ENCODE peak calls at places on chromosomes 5 and 9, in six cellular contexts. A is psoas muscle, N is lung, Z is heart left ventricle, R is cardiac muscle cell, T is ascending aorta. F is an unnamed sample. For H3K36me3, the result is how much of the 10 kb centered on the place peaks cover.

GRCh38 chr9:131255731-131256197 is 20.5 kb downstream of the FAM78A start:
- DNase-seq in A (no peak), N (no peak), Z (peak), R (no peak), T (no peak), F (no peak)

GRCh38 chr5:106269252-106269843 is 1401.4 kb downstream of the EFNA5 start:
- DNase-seq in A (no peak), N (no peak), Z (no peak), R (peak), T (no peak), F (no peak)

GRCh38 chr5:84372066-84372700 is 12.5 kb downstream of the EDIL3 start:
- DNase-seq in A (no peak), N (no peak), Z (no peak), R (no peak), T (no peak), F (no peak)

GRCh38 chr5:4700082-4700481 is 440.0 kb upstream of the ADAMTS16 start:
- DNase-seq in A (peak), N (peak), Z (peak), R (peak), T (no peak), F (peak)

GRCh38 chr9:37529111-37529510 is 43.4 kb downstream of the POLR1E start:
- DNase-seq in A (no peak), N (no peak), Z (no peak), R (no peak), T (no peak), F (peak)

GRCh38 chr5:169746147-169746694 is 109.1 kb downstream of the DOCK2 start:
- DNase-seq in A (no peak), N (no peak), Z (no peak), R (peak), T (no peak), F (no peak)

GRCh38 chr9:22100626-22101025 is 91.5 kb upstream of the CDKN2B start:
- DNase-seq in A (no peak), N (no peak), Z (no peak), R (no peak), T (no peak), F (no peak)

GRCh38 chr5:65481171-65481575 is 547 bp downstream of the ADAMTS6 start:
- DNase-seq in A (no peak), N (no peak), Z (no peak), R (peak), T (no peak), F (no peak)

GRCh38 chr9:14219865-14220655 is 93.9 kb downstream of the NFIB start:
- DNase-seq in A (no peak), N (no peak), Z (no peak), R (no peak), T (no peak), F (no peak)

GRCh38 chr9:109118802-109119438 is 827 bp downstream of the TMEM245 start:
- DNase-seq in A (no peak), N (peak), Z (no peak), R (peak), T (no peak), F (no peak)

GRCh38 chr5:181246276-181247050 is 2.8 kb upstream of the RACK1 start:
- DNase-seq in A (peak), N (peak), Z (peak), R (peak), T (peak), F (peak)

GRCh38 chr5:148214665-148215064 is 11.8 kb downstream of the SPINK6 start:
- DNase-seq in A (no peak), N (no peak), Z (no peak), R (no peak), T (no peak), F (no peak)

GRCh38 chr9:86445636-86446035 is 91.4 kb upstream of the TUT7 start:
- DNase-seq in A (no peak), N (no peak), Z (no peak), R (no peak), T (no peak), F (no peak)

GRCh38 chr5:179487145-179487544 is 63.2 kb upstream of the RUFY1 start:
- DNase-seq in A (no peak), N (no peak), Z (no peak), R (no peak), T (no peak), F (no peak)

GRCh38 chr5:40514986-40515385 is 164.7 kb upstream of the PTGER4 start:
- DNase-seq in A (no peak), N (no peak), Z (no peak), R (no peak), T (no peak), F (no peak)

GRCh38 chr5:172380992-172381643 is 73.2 kb downstream of the SH3PXD2B start:
- DNase-seq in A (peak), N (no peak), Z (peak), R (no peak), T (peak), F (peak)

GRCh38 chr9:109590945-109591344 is 92.8 kb upstream of the PTPN3 start:
- DNase-seq in A (no peak), N (no peak), Z (peak), R (no peak), T (peak), F (peak)

GRCh38 chr5:163867324-163867723 is 361.9 kb downstream of the MAT2B start:
- DNase-seq in A (no peak), N (no peak), Z (no peak), R (no peak), T (no peak), F (no peak)

GRCh38 chr9:134536931-134537330 is 104.7 kb upstream of the COL5A1 start:
- DNase-seq in A (no peak), N (no peak), Z (no peak), R (no peak), T (no peak), F (no peak)

GRCh38 chr5:134139377-134139851 is 24.9 kb downstream of the TCF7 start:
- DNase-seq in A (no peak), N (no peak), Z (no peak), R (no peak), T (no peak), F (no peak)

GRCh38 chr9:12224449-12224848 is 468.7 kb upstream of the TYRP1 start:
- DNase-seq in A (no peak), N (no peak), Z (no peak), R (no peak), T (no peak), F (no peak)

GRCh38 chr9:129176786-129177442 is 1.1 kb downstream of the IER5L start:
- DNase-seq in A (peak), N (peak), Z (peak), R (peak), T (no peak), F (no peak)

GRCh38 chr5:4330327-4330726 is 734.7 kb downstream of the IRX1 start:
- DNase-seq in A (no peak), N (no peak), Z (no peak), R (no peak), T (no peak), F (no peak)

GRCh38 chr5:68371607-68372006 is 156.1 kb downstream of the PIK3R1 start:
- DNase-seq in A (no peak), N (no peak), Z (no peak), R (no peak), T (no peak), F (no peak)

GRCh38 chr9:132237481-132237880 is 75.6 kb downstream of the NTNG2 start:
- DNase-seq in A (no peak), N (no peak), Z (peak), R (no peak), T (no peak), F (no peak)

GRCh38 chr5:175800656-175801081 is 70.7 kb upstream of the CPLX2 start:
- DNase-seq in A (no peak), N (no peak), Z (no peak), R (no peak), T (no peak), F (no peak)

GRCh38 chr9:36872641-36873040 is 161.4 kb downstream of the PAX5 start:
- DNase-seq in A (no peak), N (no peak), Z (no peak), R (no peak), T (no peak), F (no peak)

GRCh38 chr9:132412089-132412488 is 2.1 kb downstream of the CFAP77 start:
- DNase-seq in A (no peak), N (no peak), Z (no peak), R (peak), T (no peak), F (no peak)

GRCh38 chr5:112023766-112024165 is 266.8 kb upstream of the NREP start:
- DNase-seq in A (no peak), N (no peak), Z (no peak), R (no peak), T (no peak), F (no peak)
- H3K27ac ChIP-seq in A (no peak), N (no peak), Z (no peak), R (no peak), T (no peak), F (no peak)

GRCh38 chr9:136516191-136516654 is 29.6 kb downstream of the NOTCH1 start:
- DNase-seq in A (no peak), N (no peak), Z (no peak), R (no peak), T (no peak), F (no peak)

GRCh38 chr9:136514022-136514714 is 31.3 kb upstream of the SEC16A start:
- DNase-seq in A (no peak), N (no peak), Z (no peak), R (no peak), T (no peak), F (no peak)

GRCh38 chr9:136513191-136513590 is 30.4 kb upstream of the SEC16A start:
- DNase-seq in A (no peak), N (no peak), Z (no peak), R (no peak), T (no peak), F (no peak)

GRCh38 chr9:136517012-136517743 is 28.7 kb downstream of the NOTCH1 start:
- DNase-seq in A (no peak), N (no peak), Z (no peak), R (no peak), T (no peak), F (no peak)

DNA sequence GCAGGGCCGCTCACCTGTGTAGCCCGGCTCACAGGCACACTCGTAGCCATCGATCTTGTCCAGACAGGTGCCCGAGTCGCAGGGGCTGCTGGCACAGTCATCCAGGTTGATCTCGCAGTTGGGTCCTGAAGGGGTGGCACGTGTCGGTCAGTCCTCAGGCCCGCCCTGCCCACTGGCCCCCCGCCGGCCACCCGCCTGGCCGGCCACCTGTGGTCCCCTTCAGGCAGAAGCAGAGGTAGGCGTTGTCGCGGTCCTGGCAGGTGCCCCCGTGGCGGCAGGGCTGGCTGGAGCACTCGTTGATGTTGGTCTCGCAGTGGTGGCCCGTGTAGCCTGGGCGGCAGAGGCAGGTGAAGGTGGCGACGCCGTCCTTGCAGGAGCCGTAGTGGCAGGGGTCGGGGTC is 30.6 kb downstream of the NOTCH1 start:
- DNase-seq in A (no peak), N (no peak), Z (no peak), R (no peak), T (no peak), F (no peak)
- H3K36me3 ChIP-seq in A (under half), N (under half), Z (half or more), R (under half), T (half or more), F (under half)

GRCh38 chr9:75467141-75467540 is 378.8 kb downstream of the OSTF1 start:
- DNase-seq in A (no peak), N (no peak), Z (no peak), R (no peak), T (no peak), F (no peak)

DNA sequence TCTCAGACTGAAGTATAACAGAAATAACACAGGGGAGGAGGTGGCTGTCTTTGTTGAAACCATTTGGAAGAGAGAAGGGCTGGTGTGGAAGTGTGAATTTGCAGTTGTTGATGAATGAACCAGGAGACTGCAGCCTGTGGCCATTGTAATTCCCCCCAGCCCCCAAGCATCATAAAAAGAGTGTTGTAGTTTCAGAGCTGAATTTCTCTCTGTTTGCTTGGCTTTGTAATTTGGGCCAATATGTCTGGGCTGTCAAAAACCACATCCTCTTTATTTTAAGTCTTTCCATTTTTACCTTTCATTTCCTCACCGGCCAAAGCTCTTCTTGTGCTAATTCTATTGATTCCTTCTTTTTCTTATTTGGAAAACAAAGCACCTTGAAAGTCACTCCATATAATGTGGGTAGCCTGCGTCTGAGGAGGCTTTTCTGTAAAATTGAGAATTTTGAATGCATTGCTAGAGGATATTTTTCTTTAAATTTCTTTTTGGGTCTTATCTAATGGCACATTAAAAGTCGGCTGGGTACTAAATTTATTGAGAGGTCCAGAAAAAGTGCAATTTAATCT is 383.3 kb downstream of the OSTF1 start:
- DNase-seq in A (no peak), N (no peak), Z (no peak), R (no peak), T (no peak), F (no peak)
- TF ChIP-seq CTCF in A (no peak), N (no peak), Z (no peak), R (no peak), T (no peak), F (no peak)

DNA sequence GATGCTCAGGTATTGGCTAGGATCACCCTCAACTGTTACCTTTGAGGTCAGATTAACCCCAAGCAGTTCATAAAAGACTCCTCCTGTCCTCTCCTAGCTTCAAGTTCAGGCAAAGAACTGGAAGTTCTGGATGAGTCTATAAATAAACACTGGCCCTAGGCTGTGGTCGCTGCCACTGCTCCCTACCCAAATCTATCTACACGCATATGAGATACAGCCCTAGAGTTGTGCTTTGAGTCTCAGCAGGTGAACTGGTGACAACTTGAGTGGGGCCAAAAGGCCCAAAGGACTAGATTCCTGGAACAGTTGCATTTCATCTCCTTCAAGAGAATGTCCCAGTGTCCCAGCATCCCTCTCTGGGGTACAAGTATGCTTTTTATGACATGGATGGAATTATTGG is 62.6 kb downstream of the SAXO1 start:
- DNase-seq in A (no peak), N (no peak), Z (peak), R (peak), T (no peak), F (no peak)
- H3K27ac ChIP-seq in A (no peak), N (no peak), Z (no peak), R (no peak), T (no peak), F (no peak)

DNA sequence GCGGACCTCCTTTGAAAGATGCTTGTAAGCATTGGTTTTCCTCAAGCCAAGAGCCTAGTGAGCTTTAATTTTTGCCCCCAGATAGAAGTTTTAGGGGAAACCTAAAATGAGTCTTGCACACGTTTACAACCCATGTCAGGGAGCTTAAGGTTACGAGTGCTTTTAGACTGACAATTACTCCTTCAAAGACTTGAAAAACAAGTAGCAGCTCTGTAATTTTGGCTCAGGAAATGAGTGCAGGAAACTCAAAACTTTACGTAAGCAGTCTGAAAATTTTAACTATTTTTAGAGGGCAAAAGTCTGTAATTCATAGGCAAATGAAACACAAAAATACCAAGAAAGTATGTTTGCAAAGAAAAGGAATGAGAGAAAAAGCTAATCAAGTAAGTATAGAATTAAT is 36.8 kb downstream of the UBE2QL1 start:
- DNase-seq in A (no peak), N (no peak), Z (no peak), R (no peak), T (no peak), F (no peak)
- H3K36me3 ChIP-seq in A (under half), N (under half), Z (under half), R (under half), T (under half), F (under half)

GRCh38 chr5:91312698-91313097 is 70.4 kb downstream of the ARRDC3 start:
- DNase-seq in A (no peak), N (no peak), Z (no peak), R (no peak), T (no peak), F (no peak)

GRCh38 chr5:91311168-91311696 is 71.9 kb downstream of the ARRDC3 start:
- DNase-seq in A (no peak), N (no peak), Z (no peak), R (no peak), T (no peak), F (no peak)

GRCh38 chr5:91307023-91307422 is 76.1 kb downstream of the ARRDC3 start:
- DNase-seq in A (peak), N (no peak), Z (peak), R (no peak), T (peak), F (no peak)

GRCh38 chr5:91306497-91306896 is 76.6 kb downstream of the ARRDC3 start:
- DNase-seq in A (no peak), N (no peak), Z (no peak), R (no peak), T (no peak), F (no peak)

DNA sequence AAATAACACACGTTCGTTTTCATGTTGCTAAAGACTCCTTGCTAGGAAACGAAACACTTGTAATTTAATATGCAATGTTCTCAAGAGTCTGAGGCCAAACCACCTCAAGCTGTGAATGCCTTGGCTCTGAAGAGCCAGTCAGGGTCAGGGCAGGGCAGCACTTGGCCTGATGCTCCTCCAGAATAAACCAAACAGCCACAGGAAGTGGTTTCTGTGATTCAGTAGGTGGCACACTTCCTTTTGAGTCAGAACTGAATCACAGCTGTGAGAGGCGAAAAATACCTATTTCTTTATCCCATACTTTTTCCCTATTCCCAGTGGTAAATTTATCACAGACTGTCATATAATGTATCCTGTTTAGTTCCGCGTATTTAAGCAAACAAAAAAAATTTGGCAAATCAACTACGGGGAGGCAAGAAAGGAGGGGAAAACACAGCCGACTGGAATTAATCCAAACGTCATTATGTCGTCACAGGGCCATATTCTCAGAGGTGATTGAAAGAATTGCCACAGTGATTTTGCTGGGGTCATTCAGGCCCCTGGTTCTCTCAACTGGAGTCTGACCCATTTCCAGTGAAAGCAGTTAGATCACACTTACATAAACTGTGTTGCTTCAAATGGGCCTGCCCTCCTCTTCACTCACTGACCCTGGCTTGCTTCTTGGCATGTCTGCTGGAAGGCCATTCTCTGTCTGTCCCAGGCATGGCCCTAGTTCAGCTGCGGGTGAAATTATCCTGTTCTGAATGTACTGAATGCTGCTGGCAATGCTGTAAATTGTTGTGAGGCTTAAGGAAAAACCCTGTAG is 71.2 kb downstream of the ARRDC3 start:
- DNase-seq in A (peak), N (peak), Z (peak), R (no peak), T (peak), F (no peak)
- TF ChIP-seq CTCF in A (no peak), N (no peak), Z (no peak), R (peak), T (no peak), F (no peak)

DNA sequence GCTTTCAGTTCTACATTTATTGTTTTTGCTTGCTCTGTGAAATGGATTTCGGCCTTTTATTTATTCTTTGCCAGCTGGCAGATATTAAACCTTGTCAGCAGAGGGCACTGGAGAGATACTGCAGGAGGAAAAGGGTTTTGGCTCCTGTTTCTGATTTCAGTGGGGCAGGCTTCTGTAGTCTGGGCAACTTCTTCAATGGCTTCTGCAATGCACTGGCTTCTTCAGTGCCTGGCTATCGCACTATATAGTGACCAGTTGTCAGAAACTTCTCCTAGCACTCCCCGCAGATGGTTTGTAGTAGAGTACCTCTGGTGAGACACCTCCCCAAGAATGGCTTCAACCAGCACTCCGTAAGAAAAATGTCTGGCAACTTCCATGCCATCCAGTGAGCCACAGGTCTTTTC is 3.2 kb upstream of the NFX1 start:
- DNase-seq in A (no peak), N (peak), Z (no peak), R (peak), T (no peak), F (no peak)
- H3K27ac ChIP-seq in A (peak), N (peak), Z (peak), R (no peak), T (peak), F (peak)

DNA sequence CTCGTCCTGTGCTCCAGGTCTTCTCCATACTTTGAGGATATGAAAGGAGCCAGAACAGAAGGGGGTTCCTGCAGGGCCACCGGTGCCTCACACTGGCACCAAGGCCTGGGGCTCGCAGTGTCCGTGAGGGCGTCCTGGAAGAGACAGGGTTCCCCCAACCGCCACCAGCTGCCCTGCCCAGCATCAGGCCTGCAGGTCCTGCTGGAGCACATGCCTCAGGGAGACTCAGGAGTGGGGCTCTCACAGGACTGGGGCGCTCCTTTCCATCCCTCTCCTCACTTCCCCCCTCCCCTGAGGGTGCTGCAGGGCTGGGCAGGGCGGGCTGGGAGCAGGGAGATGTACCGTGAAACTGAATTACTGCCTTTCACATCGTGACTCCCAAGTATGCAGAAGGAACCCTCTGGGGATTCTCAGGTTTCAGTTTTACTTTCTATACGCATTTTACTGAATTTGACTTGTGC is 31.7 kb downstream of the CEP72 start:
- DNase-seq in A (no peak), N (no peak), Z (no peak), R (no peak), T (no peak), F (no peak)
- H3K36me3 ChIP-seq in A (under half), N (under half), Z (under half), R (under half), T (under half), F (under half)

F was measured in breast epithelium.